ENCODE peak calls at places on chromosomes 2 and 18, in seven cellular contexts. A is GM12865, S is tibial artery, F is cardiac fibroblast, O is hepatocyte, N is BJ, J is AG04449. C is an unnamed sample.

GRCh38 chr18:69817335-69817935 is 130.2 kb downstream of the CD226 start:
- DNase-seq in J (peak), S (no peak), N (peak), F (peak), A (peak), O (no peak), C (no peak)

GRCh38 chr18:51164327-51165290 is 32.9 kb downstream of the MEX3C start:
- DNase-seq in F (peak), N (no peak), O (no peak), J (no peak), A (no peak), S (no peak), C (no peak)

GRCh38 chr18:59012815-59013677 is 126.6 kb upstream of the SEC11C start:
- DNase-seq in S (no peak), J (no peak), N (no peak), O (no peak), F (no peak), A (no peak), C (no peak)

GRCh38 chr18:57275111-57275510 is 77.2 kb upstream of the ST8SIA3 start:
- DNase-seq in O (no peak), F (no peak), S (no peak), N (no peak), J (no peak), A (no peak), C (no peak)

GRCh38 chr2:28606986-28607441 is 111.2 kb downstream of the PLB1 start:
- DNase-seq in J (no peak), F (no peak), N (no peak), O (peak), A (no peak), S (no peak), C (no peak)

GRCh38 chr2:68934021-68934420 is 18.7 kb downstream of the GKN2 start:
- DNase-seq in O (no peak), F (no peak), S (no peak), A (no peak), N (no peak), J (no peak), C (no peak)

GRCh38 chr2:101808006-101808562 is 110.6 kb downstream of the MAP4K4 start:
- DNase-seq in O (no peak), S (no peak), J (no peak), F (no peak), A (no peak), N (no peak), C (no peak)

GRCh38 chr2:227033471-227034148 is 130.4 kb downstream of the COL4A4 start:
- DNase-seq in S (no peak), O (peak), N (no peak), J (no peak), F (peak), A (peak), C (peak)

GRCh38 chr2:238722883-238723282 is 125.0 kb upstream of the TWIST2 start:
- DNase-seq in J (no peak), N (no peak), S (no peak), O (no peak), F (no peak), A (no peak), C (no peak)

GRCh38 chr2:119117891-119118882 is 40.4 kb downstream of the C1QL2 start:
- DNase-seq in F (no peak), J (no peak), A (no peak), N (no peak), S (no peak), O (no peak), C (no peak)

GRCh38 chr2:119119076-119119710 is 39.4 kb downstream of the C1QL2 start:
- DNase-seq in J (no peak), F (no peak), A (no peak), S (no peak), N (no peak), O (no peak), C (no peak)

GRCh38 chr2:119114266-119114665 is 44.3 kb downstream of the C1QL2 start:
- DNase-seq in S (no peak), A (no peak), F (no peak), J (no peak), N (no peak), O (no peak), C (no peak)

GRCh38 chr2:119117408-119117807 is 41.1 kb downstream of the C1QL2 start:
- DNase-seq in A (no peak), F (no peak), N (no peak), O (no peak), S (no peak), J (no peak), C (no peak)

DNA sequence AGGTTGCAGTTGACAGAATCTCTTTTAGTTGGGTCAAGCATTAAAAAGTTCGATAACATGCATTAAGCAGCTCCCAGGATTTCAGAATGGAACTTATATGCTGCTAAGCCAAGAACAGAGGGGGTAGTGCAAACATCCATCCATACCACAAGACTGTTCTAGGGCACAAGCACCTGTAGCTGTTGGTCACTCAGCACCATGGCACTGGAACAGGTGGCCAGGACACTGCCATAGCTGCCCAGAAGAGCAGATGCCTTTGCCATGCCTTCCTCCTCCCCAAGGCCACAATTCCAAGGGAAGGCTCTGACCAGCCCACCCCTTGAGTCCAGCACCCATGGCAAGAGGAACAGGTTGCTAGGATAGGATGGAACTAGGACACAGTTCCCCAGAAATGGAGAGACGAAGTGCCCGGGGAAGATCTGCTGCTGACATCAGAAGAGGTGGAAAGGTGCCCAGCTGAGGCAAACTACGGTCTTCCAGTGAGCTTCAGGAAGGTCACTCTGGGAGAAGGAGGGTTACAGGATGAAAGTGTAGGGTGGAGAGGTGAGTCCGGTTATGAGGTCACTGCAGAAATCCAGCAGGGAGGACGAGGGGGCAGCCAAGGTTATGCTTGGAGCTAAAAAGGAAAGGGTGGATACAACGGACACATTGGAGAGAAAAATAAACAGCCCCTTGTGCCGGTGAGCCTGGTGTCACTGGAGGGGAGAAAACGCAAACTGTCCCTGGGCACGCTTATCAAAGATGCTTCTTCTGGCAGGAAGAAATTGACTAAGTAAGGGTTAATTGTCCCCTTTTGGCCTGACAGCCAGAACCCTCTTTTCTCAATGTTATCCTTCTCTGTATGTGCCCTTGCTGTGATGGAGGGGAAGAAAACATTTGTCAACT is 41.9 kb downstream of the C1QL2 start:
- DNase-seq in F (no peak), N (no peak), A (no peak), J (no peak), S (no peak), O (no peak), C (no peak)
- TF ChIP-seq CTCF in F (no peak), N (no peak), A (no peak), J (no peak), S (no peak), O (no peak), C (no peak)

GRCh38 chr2:172103471-172104292 is 982 bp upstream of the DLX2 start:
- DNase-seq in O (peak), S (peak), N (no peak), A (peak), F (peak), J (no peak), C (no peak)

GRCh38 chr2:172106128-172106961 is 3.6 kb upstream of the DLX2 start:
- DNase-seq in A (peak), S (no peak), N (no peak), O (peak), F (peak), J (no peak), C (no peak)

GRCh38 chr2:172107690-172108586 is 5.2 kb upstream of the DLX2 start:
- DNase-seq in N (no peak), A (no peak), F (no peak), S (no peak), O (no peak), J (no peak), C (no peak)

GRCh38 chr2:172102858-172103359 is at the start of gene DLX2:
- DNase-seq in S (peak), J (no peak), F (peak), N (no peak), O (peak), A (peak), C (peak)

GRCh38 chr2:172105715-172106124 is 3.0 kb upstream of the DLX2 start:
- DNase-seq in J (no peak), S (no peak), F (no peak), O (no peak), A (no peak), N (no peak), C (no peak)
- H3K4me3 ChIP-seq in J (peak), S (no peak), F (peak), O (no peak), A (no peak), N (peak), C (no peak)

GRCh38 chr2:45439788-45440773 is 171.0 kb downstream of the SRBD1 start:
- DNase-seq in F (peak), O (no peak), N (no peak), S (no peak), A (peak), J (no peak), C (peak)
- TF ChIP-seq CTCF in F (peak), O (peak), N (peak), S (no peak), A (no peak), J (peak), C (no peak)

DNA sequence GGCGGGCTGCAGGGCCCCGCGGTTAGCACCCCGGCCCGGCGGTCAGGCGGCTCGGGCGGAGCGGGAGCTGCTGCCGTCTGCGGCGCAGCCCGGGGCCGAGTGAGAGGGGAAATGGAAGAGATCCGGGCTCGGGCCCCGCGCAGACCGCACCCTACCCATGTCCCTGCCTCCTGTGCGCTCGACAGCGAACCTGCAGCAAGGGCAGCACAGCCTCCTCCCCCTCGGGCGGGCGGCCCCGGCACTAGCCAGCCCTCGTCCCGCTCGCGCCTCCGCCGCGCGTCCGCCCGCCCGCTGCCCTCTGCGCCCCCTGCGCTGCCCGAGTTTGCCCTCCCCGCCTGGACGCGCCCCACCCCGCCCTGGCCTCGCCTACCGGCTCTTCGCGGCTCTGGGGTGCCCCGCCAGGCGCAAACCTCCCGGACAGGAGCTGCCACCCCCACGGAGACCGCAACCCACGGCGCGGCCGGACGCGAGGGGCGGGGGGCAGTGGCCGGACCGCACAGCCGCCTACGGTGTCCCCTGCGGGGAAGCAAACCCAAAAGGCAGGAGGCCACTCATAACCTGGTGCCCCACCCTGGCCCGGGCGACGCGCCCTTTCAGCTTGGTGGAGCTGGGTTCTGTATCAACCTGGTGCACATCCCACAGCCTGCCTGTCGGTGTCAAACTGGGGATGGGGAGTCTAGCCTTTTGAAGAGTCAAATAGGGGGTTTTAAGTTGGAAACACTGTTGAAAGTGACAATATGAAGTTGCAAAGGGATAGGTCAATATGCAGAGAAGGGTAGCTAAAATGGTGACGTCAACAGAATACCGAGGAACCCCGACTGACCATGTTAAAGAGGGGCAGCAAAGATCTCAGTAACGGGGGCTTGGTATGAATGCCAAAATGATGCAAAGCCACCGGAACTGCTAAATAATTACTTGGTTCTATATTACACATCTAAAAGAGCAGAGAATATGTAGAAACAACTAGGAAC is at the start of gene IHH:
- DNase-seq in F (no peak), S (no peak), N (no peak), O (peak), J (no peak), A (no peak), C (no peak)
- H3K4me3 ChIP-seq in F (peak), S (peak), N (no peak), O (peak), J (no peak), A (no peak), C (no peak)

DNA sequence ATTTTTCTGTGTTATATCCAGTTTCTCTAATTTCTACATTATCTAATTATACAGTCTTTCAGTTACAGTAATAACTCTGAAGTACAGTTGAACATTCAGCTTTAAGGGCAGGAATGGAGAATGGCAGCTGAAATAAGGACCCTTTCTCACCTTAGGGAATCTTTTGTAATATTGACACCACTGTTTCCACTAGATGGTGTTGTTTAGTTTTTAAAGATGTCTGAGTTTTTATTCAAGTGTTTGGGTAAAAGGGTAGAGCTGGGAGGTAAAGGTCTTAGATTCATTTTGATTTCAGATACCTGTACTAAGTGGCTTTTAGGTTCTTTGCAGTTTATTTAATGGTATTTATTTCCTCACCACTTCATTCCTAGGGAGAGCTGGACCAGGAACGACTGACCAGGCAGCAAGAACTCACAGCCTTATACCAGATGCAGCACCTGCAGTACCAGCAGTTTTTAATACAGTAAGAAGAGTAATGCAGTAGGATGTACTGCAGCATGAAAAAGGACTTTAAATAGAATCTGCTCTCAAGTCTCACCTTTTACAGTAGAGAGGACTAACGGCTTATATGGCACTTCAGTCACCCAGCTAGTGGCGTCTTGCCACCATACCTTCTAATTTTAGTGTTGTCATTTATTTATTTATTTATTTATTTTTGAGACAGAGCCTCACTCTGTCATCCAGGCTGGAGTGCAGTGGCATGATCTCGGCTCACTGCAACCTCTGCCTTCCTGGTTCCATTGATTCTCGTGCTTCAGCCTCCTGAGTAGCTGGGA is 33.2 kb upstream of the KCNJ13 start:
- DNase-seq in O (no peak), F (no peak), A (no peak), N (no peak), S (no peak), J (no peak), C (no peak)
- TF ChIP-seq CTCF in O (peak), F (no peak), A (no peak), N (no peak), S (no peak), J (no peak), C (no peak)

DNA sequence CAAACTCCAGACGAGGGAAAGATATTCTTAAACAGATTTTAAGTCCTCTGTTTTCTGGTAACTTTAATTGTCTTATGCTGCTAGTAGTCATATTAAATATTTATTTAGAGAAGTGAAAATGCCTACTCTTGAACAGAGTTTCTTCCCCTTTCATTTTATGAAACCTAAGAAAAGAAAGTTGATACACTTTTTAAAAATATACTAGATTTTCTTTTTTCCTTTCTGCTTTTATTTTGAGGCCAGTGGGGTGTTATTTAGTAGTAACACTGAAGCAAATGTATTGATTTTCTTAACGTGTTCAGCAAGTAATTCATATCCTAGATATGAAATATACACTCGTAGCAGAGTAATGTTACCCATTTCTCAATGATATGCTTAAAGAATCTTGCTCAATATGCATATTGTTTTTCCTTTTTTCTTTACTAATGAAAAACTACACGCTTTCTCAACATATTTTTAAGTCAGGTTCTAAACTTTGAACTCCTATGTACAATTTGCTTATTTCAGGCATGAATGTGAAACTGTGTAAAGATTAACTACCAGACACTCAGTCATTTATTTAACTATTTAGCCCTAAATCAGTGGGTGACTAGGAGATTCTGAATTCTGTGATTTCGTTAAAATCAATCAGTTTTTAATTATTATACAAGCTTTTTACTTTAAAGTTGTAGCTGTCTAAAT is 737 bp downstream of the KYNU start:
- DNase-seq in S (no peak), J (no peak), N (no peak), A (no peak), O (no peak), F (no peak), C (no peak)
- H3K4me3 ChIP-seq in S (peak), J (no peak), N (no peak), A (peak), O (peak), F (no peak), C (peak)

C was measured in GM12864.